ENCODE peak calls at places on chromosome 17, in nine cellular contexts. O is GOT3; H is NCI-H2171; E is activated CD8-positive, alpha-beta memory T cell treated with anti-CD3 and anti-CD28 coated beads for 24 hours; X is T-helper 1 cell; S is NCI-H1694 treated with DMSO at 0.1 percent for 48 hours; R is substantia nigra; A is AG04450; U is activated CD4-positive, alpha-beta T cell treated with anti-CD3 and anti-CD28 coated beads, Interleukin-2, amount 10 ng/mL, durations not matched to agents 7 days and 5 days. V is an unnamed sample.

GRCh38 chr17:80796430-80796861 is 195.2 kb upstream of the CHMP6 start:
- DNase-seq in A (no peak), X (no peak), E (no peak), R (no peak), S (no peak), H (no peak), O (no peak), U (no peak), V (no peak)

GRCh38 chr17:2872282-2872681 is 76.0 kb downstream of the RAP1GAP2 start:
- DNase-seq in A (no peak), R (no peak), S (no peak), E (no peak), U (no peak), X (no peak), H (no peak), O (no peak), V (no peak)

GRCh38 chr17:50689956-50690886 is 17.5 kb downstream of the ANKRD40 start:
- DNase-seq in R (no peak), S (peak; percentile 68), A (no peak), H (no peak), X (no peak), O (no peak), U (no peak), E (no peak), V (peak; percentile 43)

GRCh38 chr17:40963838-40964237 is 2.9 kb downstream of the KRT39 start:
- DNase-seq in U (peak; percentile 13), H (no peak), A (no peak), E (no peak), S (no peak), R (no peak), X (no peak), O (no peak), V (no peak)

GRCh38 chr17:74749262-74750038 is 1.0 kb downstream of the NHERF1 start:
- DNase-seq in O (no peak), A (no peak), R (no peak), U (peak; percentile 57), H (no peak), E (peak; percentile 80), S (no peak), X (no peak), V (no peak)

GRCh38 chr17:2710804-2711607 is 558 bp downstream of the CLUH start:
- DNase-seq in E (peak; percentile 68), S (no peak), O (no peak), A (no peak), H (peak; percentile 34), X (no peak), U (peak; percentile 32), R (no peak), V (no peak)

GRCh38 chr17:82507631-82508175 is 11.8 kb upstream of the FOXK2 start:
- DNase-seq in H (no peak), E (no peak), A (no peak), R (no peak), U (no peak), S (no peak), O (no peak), X (no peak), V (no peak)

GRCh38 chr17:75242461-75243042 is 18.9 kb downstream of the GGA3 start:
- DNase-seq in S (no peak), A (no peak), E (peak; percentile 71), H (no peak), O (no peak), R (no peak), U (no peak), X (peak; percentile 46), V (no peak)

GRCh38 chr17:69331746-69332145 is 4.8 kb upstream of the ABCA5 start:
- DNase-seq in S (no peak), O (no peak), E (no peak), X (no peak), R (no peak), U (no peak), A (no peak), H (peak; percentile 74), V (no peak)

GRCh38 chr17:14942511-14943185 is 322.5 kb downstream of the PMP22 start:
- DNase-seq in U (no peak), A (no peak), O (no peak), X (no peak), S (no peak), H (no peak), R (no peak), E (no peak), V (no peak)

GRCh38 chr17:31313982-31314787 is at the start of gene EVI2B:
- DNase-seq in X (no peak), E (no peak), R (no peak), O (no peak), A (no peak), S (no peak), U (peak; percentile 39), H (no peak), V (no peak)

GRCh38 chr17:12395733-12396354 is 269.8 kb upstream of the MYOCD start:
- DNase-seq in X (no peak), U (no peak), A (no peak), O (no peak), R (no peak), H (no peak), E (no peak), S (peak; percentile 3), V (no peak)

GRCh38 chr17:2694381-2695242 is 17.0 kb downstream of the CLUH start:
- DNase-seq in E (peak; percentile 52), O (no peak), X (no peak), U (no peak), R (no peak), H (no peak), A (no peak), S (no peak), V (no peak)

GRCh38 chr17:1989135-1989534 is 36.0 kb downstream of the RTN4RL1 start:
- DNase-seq in S (no peak), U (no peak), A (peak; percentile 30), H (no peak), O (no peak), X (no peak), E (no peak), R (no peak), V (no peak)

GRCh38 chr17:22512997-22513538 is 820.7 kb downstream of the KCNJ18 start:
- DNase-seq in S (no peak), X (no peak), H (no peak), A (no peak), U (no peak), E (no peak), R (no peak), O (no peak), V (no peak)

GRCh38 chr17:75521951-75522727 is 3.4 kb upstream of the LLGL2 start:
- DNase-seq in X (no peak), H (no peak), E (no peak), R (no peak), O (no peak), S (no peak), U (no peak), A (no peak), V (no peak)

GRCh38 chr17:44188757-44189403 is 2.1 kb downstream of the TMUB2 start:
- DNase-seq in X (no peak), R (no peak), A (no peak), E (no peak), H (no peak), O (no peak), U (no peak), S (no peak), V (no peak)

GRCh38 chr17:8109669-8110455 is 8.5 kb downstream of the ALOXE3 start:
- DNase-seq in X (peak; percentile 76), H (peak; percentile 58), E (peak; percentile 90), U (peak; percentile 79), R (no peak), S (peak; percentile 51), A (no peak), O (no peak), V (peak; percentile 21)

GRCh38 chr17:20200016-20200788 is 191.0 kb downstream of the SPECC1 start:
- DNase-seq in O (no peak), R (no peak), E (no peak), H (no peak), A (no peak), X (no peak), U (no peak), S (no peak), V (no peak)

GRCh38 chr17:8883353-8883752 is 15.9 kb upstream of the PIK3R6 start:
- DNase-seq in H (no peak), A (no peak), S (no peak), E (no peak), X (no peak), U (no peak), O (no peak), R (no peak), V (no peak)

GRCh38 chr17:73142763-73143395 is 21.9 kb upstream of the SSTR2 start:
- DNase-seq in U (no peak), R (no peak), E (no peak), H (no peak), S (no peak), A (no peak), O (no peak), X (no peak), V (no peak)

V was measured in anterior cingulate cortex.